ENCODE peak calls at places on chromosomes 1 and 21, in seven cellular contexts. B is CD8-positive, alpha-beta T cell; D is GM12878; M is brain microvascular endothelial cell; K is body of pancreas; O is AG04450; Z is colonic mucosa. J is an unnamed sample. For H3K27me3, the result is how much of the 10 kb centered on the place peaks cover.

GRCh38 chr1:246875041-246876026 is 56.4 kb downstream of the AHCTF1 start:
- DNase-seq in O (peak), D (peak), Z (no peak), B (no peak), M (peak), K (no peak), J (peak)

GRCh38 chr1:178282949-178283367 is 189.1 kb downstream of the RASAL2 start:
- DNase-seq in M (no peak), D (no peak), O (peak), B (no peak), Z (no peak), K (no peak), J (no peak)

GRCh38 chr1:159778266-159778665 is 2.5 kb upstream of the DUSP23 start:
- DNase-seq in D (no peak), Z (no peak), M (no peak), B (no peak), O (no peak), K (no peak), J (no peak)

GRCh38 chr1:150186789-150187559 is 37.3 kb downstream of the PLEKHO1 start:
- DNase-seq in D (no peak), B (no peak), O (no peak), Z (no peak), K (peak), M (peak), J (no peak)

GRCh38 chr1:45767035-45767434 is 16.6 kb upstream of the IPP start:
- DNase-seq in K (no peak), B (no peak), M (peak), O (no peak), Z (no peak), D (no peak), J (no peak)

GRCh38 chr1:233668146-233668724 is 54.3 kb downstream of the KCNK1 start:
- DNase-seq in O (no peak), Z (no peak), K (no peak), B (no peak), M (no peak), D (no peak), J (no peak)

GRCh38 chr1:92961896-92962752 is 862 bp upstream of the DIPK1A start:
- DNase-seq in Z (peak), B (peak), O (no peak), K (peak), M (no peak), D (peak), J (peak)

GRCh38 chr21:17542371-17542992 is 29.6 kb downstream of the CXADR start:
- DNase-seq in M (peak), D (no peak), Z (no peak), O (no peak), B (no peak), K (no peak), J (no peak)

GRCh38 chr21:43737158-43737950 is 18.4 kb downstream of the PDXK start:
- DNase-seq in K (no peak), M (no peak), O (no peak), B (no peak), Z (no peak), D (no peak), J (no peak)

DNA sequence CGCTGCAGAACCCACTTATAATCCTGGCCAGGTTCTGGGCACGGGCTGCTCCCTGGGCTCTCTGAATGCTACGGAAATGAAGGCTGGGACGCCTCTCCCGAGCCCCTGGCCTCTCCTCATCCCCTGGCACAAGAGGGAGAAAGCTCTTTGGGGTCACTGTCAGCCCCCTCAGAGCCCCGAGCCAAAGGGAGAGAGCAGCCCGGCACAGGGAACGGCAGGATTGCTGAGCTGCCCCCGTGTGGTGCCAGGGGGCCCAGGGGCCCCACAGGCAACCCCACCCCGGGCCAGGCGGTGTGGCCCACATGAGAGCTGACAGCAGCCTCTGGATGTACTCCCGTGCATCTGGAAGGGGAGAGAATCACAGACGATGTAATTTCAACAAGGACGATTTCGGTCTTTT is 250.3 kb downstream of the FOXD2 start:
- DNase-seq in D (no peak), Z (peak), M (no peak), K (no peak), O (no peak), B (no peak), J (no peak)
- H3K27me3 ChIP-seq in D (under half), Z (under half), M (under half), K (under half), O (under half), B (under half), J (under half)

GRCh38 chr1:60425528-60425927 is 352.0 kb upstream of the C1orf87 start:
- DNase-seq in D (no peak), K (no peak), O (no peak), M (peak), Z (no peak), B (no peak), J (no peak)
- TF ChIP-seq CTCF in D (peak), K (peak), O (peak), M (peak), Z (no peak), B (no peak), J (peak)

GRCh38 chr1:15385420-15385819 is 24.3 kb upstream of the EFHD2 start:
- DNase-seq in K (no peak), O (no peak), B (no peak), M (no peak), D (no peak), Z (no peak), J (no peak)
- H3K27me3 ChIP-seq in K (under half), O (under half), B (under half), M (under half), D (under half), Z (under half), J (under half)

DNA sequence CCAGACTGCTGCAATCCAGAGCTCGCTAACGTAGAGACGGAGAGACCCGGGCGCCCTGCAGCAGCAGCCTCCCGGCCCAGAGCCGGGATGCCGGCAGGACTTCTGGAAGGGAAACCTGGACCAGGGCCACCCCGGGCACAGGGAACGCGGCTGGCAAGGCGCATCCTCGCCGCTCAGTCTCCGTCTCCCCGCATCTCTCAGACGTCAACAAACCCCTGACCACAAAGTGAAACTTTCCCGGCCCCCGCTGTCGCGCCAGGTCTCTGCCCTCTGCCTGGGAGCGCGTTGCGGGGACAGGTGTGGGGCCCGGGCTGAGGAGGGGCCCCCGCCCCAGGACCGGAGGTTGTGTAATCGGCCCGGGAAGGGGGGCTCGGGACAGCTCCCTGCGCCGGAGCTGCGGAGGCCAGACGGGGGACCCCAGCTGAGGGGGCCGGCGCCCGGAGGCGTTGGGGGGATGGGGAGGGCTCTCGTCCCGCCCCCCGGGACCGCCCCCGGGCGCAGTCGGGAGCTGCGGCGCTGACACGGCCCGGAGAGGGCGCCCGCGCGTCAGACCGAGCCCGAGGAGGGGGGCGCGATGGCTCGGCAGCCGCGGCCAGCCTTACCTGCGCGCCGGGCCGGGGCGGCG is 116.6 kb upstream of the HIVEP3 start:
- DNase-seq in K (peak), M (peak), Z (peak), B (no peak), D (no peak), O (no peak), J (no peak)
- TF ChIP-seq CTCF in K (no peak), M (peak), Z (no peak), B (peak), D (no peak), O (peak), J (peak)

GRCh38 chr1:22349302-22350043 is 102.2 kb upstream of the ZBTB40 start:
- DNase-seq in D (no peak), M (no peak), B (no peak), K (no peak), O (no peak), Z (no peak), J (no peak)
- H3K27me3 ChIP-seq in D (under half), M (under half), B (under half), K (under half), O (half or more), Z (under half), J (half or more)

GRCh38 chr1:118184737-118185082 is 318 bp downstream of the SPAG17 start:
- DNase-seq in Z (no peak), K (no peak), O (no peak), D (no peak), M (no peak), B (no peak), J (no peak)

GRCh38 chr1:118186026-118186425 is 998 bp upstream of the SPAG17 start:
- DNase-seq in D (no peak), K (no peak), B (no peak), Z (no peak), M (no peak), O (no peak), J (no peak)

GRCh38 chr1:118185083-118185899 is at the start of gene SPAG17:
- DNase-seq in O (no peak), K (peak), M (peak), D (no peak), B (no peak), Z (peak), J (peak)
- TF ChIP-seq CTCF in O (peak), K (no peak), M (peak), D (no peak), B (no peak), Z (no peak), J (no peak)

GRCh38 chr1:3096360-3096759 is 27.4 kb downstream of the PRDM16 start:
- DNase-seq in Z (no peak), D (no peak), O (no peak), B (no peak), M (no peak), K (no peak), J (no peak)

GRCh38 chr1:3091334-3091733 is 22.3 kb downstream of the PRDM16 start:
- DNase-seq in M (no peak), Z (no peak), B (no peak), O (no peak), D (no peak), K (no peak), J (no peak)

GRCh38 chr1:3092530-3092929 is 23.5 kb downstream of the PRDM16 start:
- DNase-seq in O (no peak), M (no peak), Z (no peak), K (no peak), D (no peak), B (no peak), J (no peak)

GRCh38 chr1:3094863-3095780 is 26.1 kb downstream of the PRDM16 start:
- DNase-seq in Z (no peak), D (no peak), K (no peak), O (no peak), B (no peak), M (no peak), J (no peak)

DNA sequence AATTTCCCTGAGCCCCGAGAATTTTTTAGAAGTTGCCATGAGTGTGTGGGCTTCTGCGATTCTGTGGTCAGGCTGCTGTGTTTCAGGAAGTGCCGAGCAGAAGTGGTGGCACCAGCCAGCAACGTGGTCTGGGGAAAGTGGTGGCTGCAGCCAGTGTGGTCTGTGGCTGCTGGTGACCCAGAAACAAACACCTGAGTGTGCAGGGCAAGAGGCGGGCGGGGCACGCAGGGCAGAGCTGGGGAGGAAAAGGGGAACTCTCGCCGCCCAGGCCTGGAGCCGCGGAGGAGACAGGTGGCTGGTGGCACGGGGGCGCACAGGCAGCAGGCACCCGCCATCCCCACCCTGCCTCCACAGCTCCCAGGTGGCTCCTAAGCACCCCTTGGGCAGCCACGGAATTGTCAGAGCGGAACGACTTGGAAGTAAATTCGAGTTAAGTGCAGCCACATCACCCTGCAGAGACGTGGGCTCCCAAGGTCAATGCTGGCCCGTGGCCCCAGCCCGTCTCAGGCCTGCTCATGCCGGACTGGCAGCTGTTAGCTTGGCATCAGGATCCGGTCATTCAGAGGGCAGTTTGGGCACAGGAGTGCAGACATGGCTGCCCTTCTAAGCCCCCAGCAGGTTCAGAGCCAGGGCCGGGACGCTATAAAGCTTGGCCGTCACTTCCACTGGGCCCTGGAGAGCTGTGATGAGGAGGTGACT is 25.1 kb downstream of the PRDM16 start:
- DNase-seq in Z (no peak), D (no peak), M (no peak), B (no peak), O (no peak), K (peak), J (no peak)
- H3K27me3 ChIP-seq in Z (under half), D (under half), M (under half), B (under half), O (under half), K (under half), J (under half)

J was measured in transverse colon.